ENCODE peak calls at places on chromosomes 6 and 20, in five cellular contexts. One of them, this sample, is unnamed.

GRCh38 chr6:68778356-68779020 is 143.4 kb downstream of the ADGRB3 start:
- DNase-seq in HCT116: no peak
- DNase-seq in stimulated activated CD4-positive, alpha-beta T cell treated with anti-CD3 and anti-CD28 coated beads, Interleukin-1b, Interleukin-23, amount 100 ng/mL, for 48 hours: no peak
- DNase-seq in SK-N-SH: peak
- DNase-seq in Daoy: no peak
- DNase-seq in this sample: peak

GRCh38 chr20:5402903-5403531 is 86.3 kb upstream of the PROKR2 start:
- DNase-seq in SK-N-SH: no peak
- DNase-seq in Daoy: peak
- DNase-seq in HCT116: no peak
- DNase-seq in stimulated activated CD4-positive, alpha-beta T cell treated with anti-CD3 and anti-CD28 coated beads, Interleukin-1b, Interleukin-23, amount 100 ng/mL, for 48 hours: peak
- DNase-seq in this sample: peak

GRCh38 chr20:63602321-63602720 is 24.6 kb downstream of the GMEB2 start:
- DNase-seq in SK-N-SH: no peak
- DNase-seq in HCT116: no peak
- DNase-seq in stimulated activated CD4-positive, alpha-beta T cell treated with anti-CD3 and anti-CD28 coated beads, Interleukin-1b, Interleukin-23, amount 100 ng/mL, for 48 hours: no peak
- DNase-seq in Daoy: no peak
- DNase-seq in this sample: no peak

GRCh38 chr6:139407718-139408222 is 33.3 kb upstream of the CITED2 start:
- DNase-seq in SK-N-SH: no peak
- DNase-seq in stimulated activated CD4-positive, alpha-beta T cell treated with anti-CD3 and anti-CD28 coated beads, Interleukin-1b, Interleukin-23, amount 100 ng/mL, for 48 hours: no peak
- DNase-seq in Daoy: peak
- DNase-seq in HCT116: no peak
- DNase-seq in this sample: no peak

GRCh38 chr20:29301624-29302259 is 1955.7 kb upstream of the DEFB115 start:
- DNase-seq in SK-N-SH: no peak
- DNase-seq in stimulated activated CD4-positive, alpha-beta T cell treated with anti-CD3 and anti-CD28 coated beads, Interleukin-1b, Interleukin-23, amount 100 ng/mL, for 48 hours: no peak
- DNase-seq in HCT116: no peak
- DNase-seq in Daoy: no peak
- DNase-seq in this sample: no peak

GRCh38 chr6:130779658-130780033 is 47.6 kb upstream of the SMLR1 start:
- DNase-seq in Daoy: no peak
- DNase-seq in stimulated activated CD4-positive, alpha-beta T cell treated with anti-CD3 and anti-CD28 coated beads, Interleukin-1b, Interleukin-23, amount 100 ng/mL, for 48 hours: no peak
- DNase-seq in HCT116: no peak
- DNase-seq in SK-N-SH: no peak
- DNase-seq in this sample: no peak

GRCh38 chr6:127818149-127818548 is 82.7 kb downstream of the THEMIS start:
- DNase-seq in SK-N-SH: no peak
- DNase-seq in HCT116: no peak
- DNase-seq in Daoy: no peak
- DNase-seq in stimulated activated CD4-positive, alpha-beta T cell treated with anti-CD3 and anti-CD28 coated beads, Interleukin-1b, Interleukin-23, amount 100 ng/mL, for 48 hours: no peak
- DNase-seq in this sample: no peak

GRCh38 chr6:63634630-63635029 is 972 bp upstream of the PHF3 start:
- DNase-seq in Daoy: peak
- DNase-seq in SK-N-SH: no peak
- DNase-seq in stimulated activated CD4-positive, alpha-beta T cell treated with anti-CD3 and anti-CD28 coated beads, Interleukin-1b, Interleukin-23, amount 100 ng/mL, for 48 hours: no peak
- DNase-seq in HCT116: no peak
- DNase-seq in this sample: no peak

GRCh38 chr6:52371656-52372151 is 9.8 kb downstream of the PAQR8 start:
- DNase-seq in HCT116: no peak
- DNase-seq in SK-N-SH: no peak
- DNase-seq in Daoy: no peak
- DNase-seq in stimulated activated CD4-positive, alpha-beta T cell treated with anti-CD3 and anti-CD28 coated beads, Interleukin-1b, Interleukin-23, amount 100 ng/mL, for 48 hours: no peak
- DNase-seq in this sample: no peak

GRCh38 chr6:29845405-29846006 is 17.9 kb downstream of the HLA-G start:
- DNase-seq in Daoy: peak
- DNase-seq in SK-N-SH: no peak
- DNase-seq in stimulated activated CD4-positive, alpha-beta T cell treated with anti-CD3 and anti-CD28 coated beads, Interleukin-1b, Interleukin-23, amount 100 ng/mL, for 48 hours: peak
- DNase-seq in HCT116: peak
- DNase-seq in this sample: no peak